ENCODE peak calls at places on chromosome 13, in six cellular contexts. One of them, this sample, is unnamed. For H3K27me3, the result is how much of the 10 kb centered on the place peaks cover.

GRCh38 chr13:43307921-43308433 is 284.6 kb downstream of the DNAJC15 start:
- DNase-seq in transverse colon: peak
- DNase-seq in H1: no peak
- DNase-seq in uterus: peak
- DNase-seq in spleen: no peak
- DNase-seq in PC-3: peak
- DNase-seq in this sample: peak

GRCh38 chr13:108276060-108276459 is 6.5 kb downstream of the TNFSF13B start:
- DNase-seq in transverse colon: no peak
- DNase-seq in spleen: no peak
- DNase-seq in H1: no peak
- DNase-seq in PC-3: no peak
- DNase-seq in uterus: no peak
- DNase-seq in this sample: no peak

GRCh38 chr13:32903720-32904119 is 112.5 kb upstream of the KL start:
- DNase-seq in H1: no peak
- DNase-seq in uterus: no peak
- DNase-seq in transverse colon: no peak
- DNase-seq in spleen: no peak
- DNase-seq in PC-3: peak
- DNase-seq in this sample: no peak

GRCh38 chr13:51818771-51819511 is 15.0 kb upstream of the DHRS12 start:
- DNase-seq in PC-3: no peak
- DNase-seq in uterus: no peak
- DNase-seq in spleen: no peak
- DNase-seq in H1: no peak
- DNase-seq in transverse colon: no peak
- DNase-seq in this sample: no peak

GRCh38 chr13:28558567-28558966 is 63.6 kb upstream of the FLT1 start:
- DNase-seq in spleen: no peak
- DNase-seq in H1: no peak
- DNase-seq in uterus: no peak
- DNase-seq in transverse colon: no peak
- DNase-seq in PC-3: no peak
- DNase-seq in this sample: no peak

GRCh38 chr13:95956589-95957148 is 96.5 kb downstream of the UGGT2 start:
- DNase-seq in spleen: no peak
- DNase-seq in H1: no peak
- DNase-seq in PC-3: no peak
- DNase-seq in transverse colon: no peak
- DNase-seq in uterus: no peak
- DNase-seq in this sample: no peak

GRCh38 chr13:82330499-82330898 is 1551.8 kb downstream of the SLITRK1 start:
- DNase-seq in H1: no peak
- DNase-seq in PC-3: peak
- DNase-seq in spleen: no peak
- DNase-seq in transverse colon: no peak
- DNase-seq in uterus: no peak
- DNase-seq in this sample: no peak

GRCh38 chr13:40155176-40155575 is 499.7 kb downstream of the COG6 start:
- DNase-seq in spleen: no peak
- DNase-seq in transverse colon: no peak
- DNase-seq in H1: no peak
- DNase-seq in uterus: no peak
- DNase-seq in PC-3: no peak
- DNase-seq in this sample: no peak

GRCh38 chr13:80131204-80131603 is 209.7 kb downstream of the SPRY2 start:
- DNase-seq in PC-3: peak
- DNase-seq in transverse colon: peak
- DNase-seq in spleen: no peak
- DNase-seq in H1: no peak
- DNase-seq in uterus: peak
- DNase-seq in this sample: peak

GRCh38 chr13:113816925-113817859 is 46.7 kb downstream of the GAS6 start:
- DNase-seq in H1: peak
- DNase-seq in transverse colon: peak
- DNase-seq in uterus: peak
- DNase-seq in PC-3: peak
- DNase-seq in spleen: peak
- DNase-seq in this sample: peak
- TF ChIP-seq CTCF in H1: no peak
- TF ChIP-seq CTCF in transverse colon: peak
- TF ChIP-seq CTCF in uterus: peak
- TF ChIP-seq CTCF in PC-3: peak
- TF ChIP-seq CTCF in spleen: peak
- TF ChIP-seq CTCF in this sample: peak

GRCh38 chr13:78604782-78605611 is 1.6 kb upstream of the POU4F1 start:
- DNase-seq in H1: peak
- DNase-seq in uterus: no peak
- DNase-seq in PC-3: no peak
- DNase-seq in spleen: no peak
- DNase-seq in transverse colon: no peak
- DNase-seq in this sample: no peak
- H3K27me3 ChIP-seq in H1: half or more
- H3K27me3 ChIP-seq in uterus: under half
- H3K27me3 ChIP-seq in PC-3: under half
- H3K27me3 ChIP-seq in spleen: half or more
- H3K27me3 ChIP-seq in transverse colon: half or more
- H3K27me3 ChIP-seq in this sample: half or more

DNA sequence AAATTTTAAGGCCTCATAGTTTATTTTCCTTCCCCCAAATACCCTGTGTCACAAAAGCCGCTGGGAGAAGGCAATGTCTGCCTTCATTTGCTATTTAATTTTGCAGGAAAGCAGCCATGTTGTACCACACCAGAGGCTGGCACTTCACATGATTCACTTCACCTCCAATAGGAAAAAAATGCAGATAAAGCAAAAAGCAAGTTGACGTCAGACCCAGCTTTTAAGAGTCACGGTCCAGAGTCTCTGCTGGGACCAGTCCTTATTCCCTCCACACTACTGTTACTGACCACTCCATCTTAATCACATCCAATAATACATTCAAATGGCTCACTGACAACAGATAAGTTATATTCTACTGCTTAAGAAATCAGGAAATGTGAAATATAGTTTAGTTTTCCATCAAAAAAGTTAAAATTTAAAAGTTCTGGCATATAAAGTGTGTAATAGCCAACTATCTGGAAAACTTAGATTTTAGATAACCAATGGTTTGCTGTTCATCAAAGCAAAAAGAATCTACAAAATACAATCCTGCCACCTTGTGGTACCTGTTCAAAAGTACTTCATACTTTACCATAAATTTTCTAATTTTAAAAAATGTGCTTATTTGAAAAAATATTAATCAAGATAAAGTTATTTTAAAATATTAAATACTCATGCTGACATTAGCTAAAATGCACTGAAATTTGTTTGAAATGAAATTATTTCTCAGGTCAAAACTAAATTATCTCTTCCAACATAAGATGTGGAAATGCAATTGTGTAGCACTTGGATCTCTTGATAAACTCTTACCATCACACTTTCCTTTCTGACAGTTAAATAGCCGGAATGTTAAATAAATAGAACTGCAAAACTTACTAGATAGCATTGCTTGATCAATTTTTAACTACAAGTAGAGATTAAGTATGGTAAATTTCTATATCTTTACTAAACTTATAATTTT is 97.3 kb downstream of the SERP2 start:
- DNase-seq in uterus: no peak
- DNase-seq in PC-3: peak
- DNase-seq in H1: no peak
- DNase-seq in spleen: no peak
- DNase-seq in transverse colon: no peak
- DNase-seq in this sample: no peak
- TF ChIP-seq CTCF in uterus: peak
- TF ChIP-seq CTCF in PC-3: peak
- TF ChIP-seq CTCF in H1: no peak
- TF ChIP-seq CTCF in spleen: peak
- TF ChIP-seq CTCF in transverse colon: peak
- TF ChIP-seq CTCF in this sample: peak

GRCh38 chr13:49219647-49220034 is 497 bp upstream of the MLNR start:
- DNase-seq in H1: no peak
- DNase-seq in PC-3: no peak
- DNase-seq in transverse colon: peak
- DNase-seq in spleen: no peak
- DNase-seq in uterus: no peak
- DNase-seq in this sample: no peak
- H3K27me3 ChIP-seq in H1: half or more
- H3K27me3 ChIP-seq in PC-3: under half
- H3K27me3 ChIP-seq in transverse colon: half or more
- H3K27me3 ChIP-seq in spleen: under half
- H3K27me3 ChIP-seq in uterus: under half
- H3K27me3 ChIP-seq in this sample: under half

GRCh38 chr13:50123862-50124535 is 108.8 kb downstream of the KCNRG start:
- DNase-seq in spleen: no peak
- DNase-seq in transverse colon: peak
- DNase-seq in H1: peak
- DNase-seq in PC-3: peak
- DNase-seq in uterus: peak
- DNase-seq in this sample: peak
- TF ChIP-seq CTCF in spleen: no peak
- TF ChIP-seq CTCF in transverse colon: no peak
- TF ChIP-seq CTCF in H1: no peak
- TF ChIP-seq CTCF in PC-3: no peak
- TF ChIP-seq CTCF in uterus: no peak
- TF ChIP-seq CTCF in this sample: peak

GRCh38 chr13:113408562-113408961 is 44.6 kb upstream of the GRTP1 start:
- DNase-seq in uterus: no peak
- DNase-seq in H1: no peak
- DNase-seq in PC-3: no peak
- DNase-seq in transverse colon: no peak
- DNase-seq in spleen: peak
- DNase-seq in this sample: peak
- H3K27me3 ChIP-seq in uterus: under half
- H3K27me3 ChIP-seq in H1: under half
- H3K27me3 ChIP-seq in PC-3: under half
- H3K27me3 ChIP-seq in transverse colon: under half
- H3K27me3 ChIP-seq in spleen: under half
- H3K27me3 ChIP-seq in this sample: under half